ENCODE peak calls at places on chromosomes 13 and 19, in five cellular contexts. H, S, O, B and Q are unnamed samples. For H3K4me1, the result is how much of the 10 kb centered on the place peaks cover.

GRCh38 chr13:109569938-109570711 is 216.3 kb downstream of the IRS2 start:
- DNase-seq in H (no peak), S (peak), O (no peak), B (no peak), Q (no peak)

GRCh38 chr19:2059422-2060201 is 8.6 kb upstream of the MKNK2 start:
- DNase-seq in H (peak), S (peak), O (peak), B (peak), Q (no peak)

GRCh38 chr13:30924321-30924720 is 8.1 kb upstream of the TEX26 start:
- DNase-seq in H (no peak), S (no peak), O (no peak), B (no peak), Q (no peak)

GRCh38 chr19:54107876-54108490 is 5.3 kb downstream of the NDUFA3 start:
- DNase-seq in H (peak), S (no peak), O (peak), B (no peak), Q (no peak)

GRCh38 chr13:109818136-109818535 is 31.8 kb upstream of the IRS2 start:
- DNase-seq in H (no peak), S (no peak), O (no peak), B (no peak), Q (no peak)

GRCh38 chr13:23469901-23470525 is 36.5 kb upstream of the SACS start:
- DNase-seq in H (no peak), S (no peak), O (no peak), B (no peak), Q (no peak)

GRCh38 chr13:97211986-97212385 is 10.1 kb upstream of the MBNL2 start:
- DNase-seq in H (no peak), S (no peak), O (no peak), B (no peak), Q (no peak)

GRCh38 chr13:77513719-77514335 is 21.7 kb upstream of the SCEL start:
- DNase-seq in H (no peak), S (no peak), O (no peak), B (no peak), Q (no peak)

GRCh38 chr13:44840131-44840530 is 149.1 kb downstream of the NUFIP1 start:
- DNase-seq in H (no peak), S (no peak), O (no peak), B (no peak), Q (no peak)

GRCh38 chr13:105278797-105279425 is 1256.6 kb downstream of the EFNB2 start:
- DNase-seq in H (no peak), S (no peak), O (no peak), B (no peak), Q (peak)

GRCh38 chr13:111925146-111925875 is 141.6 kb upstream of the SOX1 start:
- DNase-seq in H (peak), S (peak), O (no peak), B (no peak), Q (no peak)

DNA sequence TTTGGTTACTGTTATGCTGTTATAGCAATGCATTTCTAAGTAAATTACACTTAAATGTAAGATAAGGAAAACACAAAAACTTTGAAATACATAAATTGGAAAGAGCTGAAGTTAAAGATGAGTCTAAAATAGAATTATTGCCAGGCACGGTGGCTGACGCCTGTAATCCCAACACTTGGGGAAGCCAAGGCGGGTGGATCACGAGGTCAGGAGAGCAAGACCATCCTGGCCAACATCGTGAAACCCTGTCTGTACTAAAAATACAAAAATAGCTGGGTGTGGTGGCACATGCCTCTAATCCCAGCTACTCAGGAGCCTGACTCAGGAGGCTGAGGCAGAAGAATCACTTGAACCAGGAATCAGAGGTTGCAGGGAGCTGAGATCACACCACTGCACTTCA is 905.4 kb upstream of the GPC6 start:
- DNase-seq in H (no peak), S (no peak), O (no peak), B (no peak), Q (no peak)
- H3K4me1 ChIP-seq in H (under half), S (under half), O (under half), B (under half), Q (under half)

GRCh38 chr19:10182847-10183246 is 11.9 kb downstream of the DNMT1 start:
- DNase-seq in H (no peak), S (no peak), O (no peak), B (no peak), Q (no peak)
- H3K4me1 ChIP-seq in H (under half), S (under half), O (under half), B (under half), Q (under half)

DNA sequence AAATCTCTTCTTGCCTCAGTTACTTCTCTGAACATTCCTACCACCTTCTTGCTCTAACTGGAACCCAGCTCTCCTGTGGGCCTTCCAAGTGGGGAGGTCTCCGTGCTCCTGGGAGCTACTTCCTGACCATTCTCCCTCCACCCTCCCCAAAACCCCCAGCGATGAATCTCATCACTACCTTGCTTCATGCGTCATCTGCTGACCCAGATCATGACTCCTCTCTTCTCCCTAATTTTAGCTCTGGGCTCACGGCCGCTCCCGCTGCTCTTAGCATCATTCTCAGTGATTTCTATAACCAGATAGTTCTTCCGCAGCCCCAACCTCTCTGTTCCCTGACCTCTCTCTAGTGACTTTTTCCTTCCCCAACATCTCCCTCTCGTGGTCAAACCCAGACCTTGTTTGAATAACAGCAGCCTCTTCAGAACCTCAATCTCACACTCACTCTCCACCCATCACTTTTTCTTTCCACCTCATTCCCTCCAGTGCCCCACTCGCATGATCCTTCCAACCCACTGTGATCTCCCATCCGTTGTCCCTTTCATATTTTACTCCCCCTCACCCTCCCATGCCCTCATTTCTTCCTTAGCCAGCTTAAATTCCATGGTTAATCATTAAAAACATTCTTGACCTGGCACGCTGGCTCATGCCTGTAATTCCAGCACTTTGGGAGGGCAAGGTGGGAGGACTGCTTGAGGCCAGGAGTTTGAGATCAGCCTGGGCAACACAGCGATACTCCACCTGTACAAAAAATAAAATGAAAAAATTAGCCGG is 21.8 kb downstream of the MRPS12 start:
- DNase-seq in H (no peak), S (peak), O (peak), B (no peak), Q (no peak)
- H3K4me1 ChIP-seq in H (under half), S (under half), O (under half), B (under half), Q (under half)

DNA sequence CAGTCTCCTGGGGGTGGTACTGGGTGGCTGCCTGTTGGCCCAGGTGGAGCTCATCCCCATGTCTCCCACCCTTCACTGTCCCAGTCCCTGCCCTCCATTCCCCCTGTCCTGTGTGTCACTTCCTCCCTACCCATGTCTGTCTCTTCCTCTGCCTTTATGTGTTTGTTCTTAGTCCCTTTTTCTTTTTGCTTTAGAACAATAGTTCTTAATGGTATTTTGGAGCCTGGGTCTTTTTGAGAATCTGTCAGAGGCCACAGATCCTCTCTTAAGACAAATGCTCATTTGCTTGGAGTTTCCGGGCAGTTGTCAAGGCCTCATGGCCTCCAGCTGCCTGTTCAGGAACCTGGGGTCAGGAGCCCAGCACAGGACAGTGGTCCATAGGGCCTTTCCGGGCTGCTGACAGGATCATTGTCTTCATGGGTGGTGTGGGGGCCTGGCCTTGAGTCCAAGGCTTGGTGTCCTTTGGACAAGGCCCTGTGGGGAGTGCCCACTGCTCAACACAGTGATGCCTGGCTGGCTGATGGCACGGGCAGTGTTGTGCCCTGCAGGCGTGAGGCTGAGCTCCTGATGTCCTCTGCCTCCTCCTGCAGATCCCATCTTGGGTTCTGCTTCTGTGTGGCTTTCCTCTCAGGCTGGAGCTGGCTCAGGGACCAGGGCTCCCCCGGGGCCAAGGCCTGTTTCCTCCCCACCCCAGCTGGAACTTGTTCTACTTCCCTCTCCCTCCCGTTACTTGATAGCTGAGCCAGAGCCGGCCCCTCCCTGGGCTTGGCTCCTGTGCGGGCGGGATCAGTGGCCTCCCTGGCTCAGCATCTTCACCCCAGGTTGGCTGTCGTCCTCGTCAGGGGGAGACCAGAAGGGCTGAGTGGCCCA is 3.5 kb downstream of the EGLN2 start:
- DNase-seq in H (peak), S (peak), O (no peak), B (no peak), Q (no peak)
- H3K4me1 ChIP-seq in H (half or more), S (half or more), O (under half), B (under half), Q (under half)

DNA sequence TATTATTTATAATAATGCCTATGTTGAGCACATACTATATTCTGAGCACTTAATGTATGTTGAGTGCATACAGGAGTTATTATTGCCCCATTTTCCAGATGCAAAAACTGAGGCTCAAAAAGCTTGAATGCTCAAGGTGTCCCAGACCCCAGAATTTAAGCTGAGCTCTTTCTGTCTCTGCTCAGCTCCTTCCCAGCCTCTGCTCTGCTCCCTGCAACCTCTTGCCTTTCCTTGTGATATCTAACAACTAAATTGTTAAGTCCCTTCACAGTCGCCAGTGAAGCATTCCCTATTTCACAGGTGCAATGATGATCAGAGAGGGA is 4.2 kb downstream of the NOTCH3 start:
- DNase-seq in H (no peak), S (no peak), O (no peak), B (no peak), Q (no peak)
- H3K4me1 ChIP-seq in H (under half), S (under half), O (under half), B (under half), Q (under half)

GRCh38 chr13:94679614-94680013 is 32.7 kb downstream of the SOX21 start:
- DNase-seq in H (no peak), S (no peak), O (no peak), B (no peak), Q (no peak)
- H3K4me1 ChIP-seq in H (under half), S (under half), O (under half), B (under half), Q (under half)

DNA sequence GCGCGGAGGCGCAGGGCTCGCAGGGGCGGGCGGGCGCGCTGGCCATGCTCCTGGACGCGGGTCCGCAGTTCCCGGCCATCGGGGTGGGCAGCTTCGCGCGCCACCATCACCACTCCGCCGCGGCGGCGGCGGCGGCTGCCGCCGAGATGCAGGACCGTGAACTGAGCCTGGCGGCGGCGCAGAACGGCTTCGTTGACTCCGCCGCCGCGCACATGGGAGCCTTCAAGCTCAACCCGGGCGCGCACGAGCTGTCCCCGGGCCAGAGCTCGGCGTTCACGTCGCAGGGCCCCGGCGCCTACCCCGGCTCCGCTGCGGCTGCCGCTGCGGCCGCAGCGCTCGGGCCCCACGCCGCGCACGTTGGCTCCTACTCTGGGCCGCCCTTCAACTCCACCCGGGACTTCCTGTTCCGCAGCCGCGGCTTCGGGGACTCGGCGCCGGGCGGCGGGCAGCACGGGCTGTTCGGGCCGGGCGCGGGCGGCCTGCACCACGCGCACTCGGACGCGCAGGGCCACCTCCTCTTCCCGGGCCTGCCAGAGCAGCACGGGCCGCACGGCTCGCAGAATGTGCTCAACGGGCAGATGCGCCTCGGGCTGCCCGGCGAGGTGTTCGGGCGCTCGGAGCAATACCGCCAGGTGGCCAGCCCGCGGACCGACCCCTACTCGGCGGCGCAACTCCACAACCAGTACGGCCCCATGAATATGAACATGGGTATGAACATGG is 597 bp downstream of the ZIC2 start:
- DNase-seq in H (no peak), S (no peak), O (no peak), B (peak), Q (no peak)
- H3K4me1 ChIP-seq in H (under half), S (under half), O (under half), B (under half), Q (under half)

DNA sequence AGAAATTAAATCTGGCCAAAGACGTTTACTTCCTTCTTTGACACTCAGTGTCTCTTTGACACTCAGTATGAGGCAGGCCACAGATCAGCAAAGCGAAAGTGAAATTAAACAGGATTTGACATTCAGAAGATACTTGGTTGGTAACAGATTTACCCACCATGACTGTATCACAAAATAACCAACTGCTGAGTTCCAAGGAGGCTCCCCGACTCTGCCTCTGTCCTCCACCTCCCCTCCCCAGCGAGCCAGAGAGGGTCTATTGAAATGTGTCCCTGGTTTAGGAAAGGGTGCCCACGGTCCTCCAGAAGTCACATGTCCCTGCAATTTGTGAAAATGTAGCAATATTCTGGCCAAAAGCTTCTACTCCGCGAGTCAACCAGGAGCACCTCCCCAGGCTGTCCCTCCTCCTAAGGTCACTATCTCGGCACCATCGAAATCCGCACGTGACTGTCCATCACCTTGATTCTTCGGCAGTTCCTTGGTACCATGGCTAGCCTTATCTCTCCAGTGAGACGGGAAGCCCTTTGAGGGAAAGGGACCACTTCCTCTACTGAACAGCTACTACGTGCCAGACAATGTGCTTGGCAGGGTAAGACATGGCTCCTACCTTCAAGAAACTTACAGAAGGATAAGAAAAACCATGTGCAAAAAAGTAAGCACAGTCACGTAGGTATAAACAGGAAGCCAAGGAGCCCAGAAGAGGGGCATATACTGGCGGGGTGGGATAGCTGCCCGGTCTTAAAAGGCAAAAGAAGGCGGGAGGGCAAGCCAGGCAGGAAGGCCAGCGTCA is 1.5 kb downstream of the N4BP2L1 start:
- DNase-seq in H (no peak), S (no peak), O (no peak), B (no peak), Q (no peak)
- H3K4me1 ChIP-seq in H (under half), S (under half), O (under half), B (under half), Q (under half)

DNA sequence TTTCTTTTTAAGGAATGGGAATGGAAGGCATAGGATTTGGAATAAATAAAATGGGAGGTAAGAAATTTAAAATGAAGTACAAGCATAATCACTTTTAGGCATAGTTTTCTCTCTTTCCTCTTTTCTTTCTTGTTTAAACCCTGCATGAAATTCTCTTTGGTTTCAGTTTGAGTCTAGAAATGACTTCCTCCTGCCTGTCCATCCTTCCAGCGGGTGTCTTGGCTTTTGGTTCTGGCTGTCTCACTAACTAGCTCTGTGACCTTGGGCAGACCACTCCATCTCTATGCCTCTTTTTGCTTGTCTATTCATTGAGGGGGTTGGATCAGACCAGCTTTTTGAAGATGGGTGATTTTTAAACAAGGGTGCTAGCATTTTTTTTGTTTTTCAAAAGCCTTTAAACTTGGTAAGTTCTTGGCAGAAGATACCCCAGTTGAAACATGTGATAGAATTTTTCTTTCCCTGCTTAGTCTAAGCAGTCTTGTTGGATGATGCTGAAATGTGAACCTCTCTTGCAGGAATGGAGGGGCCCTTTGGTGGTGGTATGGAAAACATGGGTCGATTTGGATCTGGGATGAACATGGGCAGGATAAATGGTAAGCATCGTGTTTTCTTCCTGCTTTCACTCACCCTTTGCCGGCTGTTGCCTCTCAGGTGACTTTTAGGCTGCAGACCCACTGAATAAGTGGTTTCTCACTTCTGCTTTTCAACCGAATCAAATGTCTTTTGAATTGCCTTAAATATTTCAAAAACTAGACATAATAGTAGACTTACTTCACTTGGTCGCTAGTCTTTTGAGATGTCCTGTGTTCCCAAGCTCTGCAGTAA is 28.6 kb downstream of the PRAM1 start:
- DNase-seq in H (no peak), S (no peak), O (no peak), B (no peak), Q (no peak)
- H3K4me1 ChIP-seq in H (under half), S (under half), O (under half), B (under half), Q (under half)